ENCODE peak calls at places on chromosomes 11 and 22, in eight cellular contexts. One of them, this sample, is unnamed.

GRCh38 chr11:74319139-74319538 is 7.7 kb upstream of the P4HA3 start:
- DNase-seq in SK-N-SH: no peak
- DNase-seq in PC-9: no peak
- DNase-seq in PC-3: peak; percentile 98
- DNase-seq in hepatocyte: no peak
- DNase-seq in HCT116: no peak
- DNase-seq in MM.1S: no peak
- DNase-seq in GM23338: no peak
- DNase-seq in this sample: no peak

GRCh38 chr11:19200410-19201201 is 1.2 kb downstream of the CSRP3 start:
- DNase-seq in SK-N-SH: no peak
- DNase-seq in PC-9: peak; percentile 76
- DNase-seq in PC-3: peak; percentile 89
- DNase-seq in hepatocyte: no peak
- DNase-seq in HCT116: no peak
- DNase-seq in MM.1S: no peak
- DNase-seq in GM23338: no peak
- DNase-seq in this sample: no peak

GRCh38 chr11:124538019-124538418 is 5.4 kb downstream of the OR8B12 start:
- DNase-seq in SK-N-SH: no peak
- DNase-seq in PC-9: no peak
- DNase-seq in PC-3: no peak
- DNase-seq in hepatocyte: peak; percentile 18
- DNase-seq in HCT116: no peak
- DNase-seq in MM.1S: no peak
- DNase-seq in GM23338: no peak
- DNase-seq in this sample: no peak

GRCh38 chr11:95596011-95596489 is 193.5 kb downstream of the FAM76B start:
- DNase-seq in SK-N-SH: peak; percentile 3
- DNase-seq in PC-9: no peak
- DNase-seq in PC-3: no peak
- DNase-seq in hepatocyte: peak; percentile 45
- DNase-seq in HCT116: no peak
- DNase-seq in MM.1S: no peak
- DNase-seq in GM23338: no peak
- DNase-seq in this sample: no peak

GRCh38 chr22:50191041-50191740 is 5.5 kb downstream of the TRABD start:
- DNase-seq in SK-N-SH: peak; percentile 78
- DNase-seq in PC-9: no peak
- DNase-seq in PC-3: no peak
- DNase-seq in hepatocyte: no peak
- DNase-seq in HCT116: no peak
- DNase-seq in MM.1S: no peak
- DNase-seq in GM23338: no peak
- DNase-seq in this sample: peak; percentile 94

GRCh38 chr11:128896356-128896755 is 5.2 kb downstream of the KCNJ5 start:
- DNase-seq in SK-N-SH: no peak
- DNase-seq in PC-9: no peak
- DNase-seq in PC-3: no peak
- DNase-seq in hepatocyte: no peak
- DNase-seq in HCT116: no peak
- DNase-seq in MM.1S: no peak
- DNase-seq in GM23338: no peak
- DNase-seq in this sample: no peak

GRCh38 chr11:6315811-6316425 is 4.4 kb downstream of the CAVIN3 start:
- DNase-seq in SK-N-SH: peak; percentile 79
- DNase-seq in PC-9: peak; percentile 23
- DNase-seq in PC-3: peak; percentile 64
- DNase-seq in hepatocyte: peak; percentile 85
- DNase-seq in HCT116: peak; percentile 41
- DNase-seq in MM.1S: peak; percentile 57
- DNase-seq in GM23338: peak; percentile 91
- DNase-seq in this sample: peak; percentile 62

GRCh38 chr11:34505874-34506273 is 7.7 kb downstream of the ELF5 start:
- DNase-seq in SK-N-SH: no peak
- DNase-seq in PC-9: no peak
- DNase-seq in PC-3: no peak
- DNase-seq in hepatocyte: no peak
- DNase-seq in HCT116: no peak
- DNase-seq in MM.1S: no peak
- DNase-seq in GM23338: no peak
- DNase-seq in this sample: no peak

GRCh38 chr22:43462701-43463100 is 50.9 kb downstream of the MPPED1 start:
- DNase-seq in SK-N-SH: no peak
- DNase-seq in PC-9: no peak
- DNase-seq in PC-3: no peak
- DNase-seq in hepatocyte: no peak
- DNase-seq in HCT116: no peak
- DNase-seq in MM.1S: no peak
- DNase-seq in GM23338: no peak
- DNase-seq in this sample: no peak

GRCh38 chr11:118086913-118087768 is at the start of gene SMIM35:
- DNase-seq in SK-N-SH: no peak
- DNase-seq in PC-9: no peak
- DNase-seq in PC-3: no peak
- DNase-seq in hepatocyte: no peak
- DNase-seq in HCT116: no peak
- DNase-seq in MM.1S: peak; percentile 43
- DNase-seq in GM23338: no peak
- DNase-seq in this sample: no peak

GRCh38 chr11:44519989-44520737 is 45.3 kb upstream of the CD82 start:
- DNase-seq in SK-N-SH: no peak
- DNase-seq in PC-9: no peak
- DNase-seq in PC-3: no peak
- DNase-seq in hepatocyte: peak; percentile 27
- DNase-seq in HCT116: no peak
- DNase-seq in MM.1S: no peak
- DNase-seq in GM23338: peak; percentile 39
- DNase-seq in this sample: no peak

GRCh38 chr11:85643255-85643654 is 4.5 kb upstream of the TMEM126A start:
- DNase-seq in SK-N-SH: no peak
- DNase-seq in PC-9: no peak
- DNase-seq in PC-3: peak; percentile 46
- DNase-seq in hepatocyte: peak; percentile 30
- DNase-seq in HCT116: no peak
- DNase-seq in MM.1S: no peak
- DNase-seq in GM23338: peak; percentile 11
- DNase-seq in this sample: no peak

GRCh38 chr22:46549971-46550641 is 12.7 kb upstream of the CELSR1 start:
- DNase-seq in SK-N-SH: no peak
- DNase-seq in PC-9: no peak
- DNase-seq in PC-3: no peak
- DNase-seq in hepatocyte: no peak
- DNase-seq in HCT116: no peak
- DNase-seq in MM.1S: no peak
- DNase-seq in GM23338: no peak
- DNase-seq in this sample: no peak

GRCh38 chr11:122045181-122045586 is 70.8 kb downstream of the BLID start:
- DNase-seq in SK-N-SH: no peak
- DNase-seq in PC-9: no peak
- DNase-seq in PC-3: peak; percentile 92
- DNase-seq in hepatocyte: no peak
- DNase-seq in HCT116: no peak
- DNase-seq in MM.1S: no peak
- DNase-seq in GM23338: no peak
- DNase-seq in this sample: no peak

GRCh38 chr22:35398574-35398973 is 1.4 kb upstream of the MCM5 start:
- DNase-seq in SK-N-SH: no peak
- DNase-seq in PC-9: no peak
- DNase-seq in PC-3: no peak
- DNase-seq in hepatocyte: no peak
- DNase-seq in HCT116: no peak
- DNase-seq in MM.1S: no peak
- DNase-seq in GM23338: no peak
- DNase-seq in this sample: no peak

GRCh38 chr22:25120761-25121212 is 78.9 kb upstream of the CRYBB3 start:
- DNase-seq in SK-N-SH: no peak
- DNase-seq in PC-9: no peak
- DNase-seq in PC-3: no peak
- DNase-seq in hepatocyte: peak; percentile 64
- DNase-seq in HCT116: no peak
- DNase-seq in MM.1S: no peak
- DNase-seq in GM23338: no peak
- DNase-seq in this sample: no peak

GRCh38 chr22:25122136-25122764 is 77.4 kb upstream of the CRYBB3 start:
- DNase-seq in SK-N-SH: no peak
- DNase-seq in PC-9: no peak
- DNase-seq in PC-3: no peak
- DNase-seq in hepatocyte: no peak
- DNase-seq in HCT116: no peak
- DNase-seq in MM.1S: no peak
- DNase-seq in GM23338: no peak
- DNase-seq in this sample: no peak

GRCh38 chr22:25123677-25124076 is 76.0 kb upstream of the CRYBB3 start:
- DNase-seq in SK-N-SH: no peak
- DNase-seq in PC-9: no peak
- DNase-seq in PC-3: no peak
- DNase-seq in hepatocyte: no peak
- DNase-seq in HCT116: no peak
- DNase-seq in MM.1S: no peak
- DNase-seq in GM23338: no peak
- DNase-seq in this sample: no peak

GRCh38 chr22:25119609-25120008 is 80.0 kb upstream of the CRYBB3 start:
- DNase-seq in SK-N-SH: no peak
- DNase-seq in PC-9: no peak
- DNase-seq in PC-3: no peak
- DNase-seq in hepatocyte: no peak
- DNase-seq in HCT116: no peak
- DNase-seq in MM.1S: no peak
- DNase-seq in GM23338: no peak
- DNase-seq in this sample: no peak

GRCh38 chr22:25120093-25120561 is 79.5 kb upstream of the CRYBB3 start:
- DNase-seq in SK-N-SH: no peak
- DNase-seq in PC-9: peak; percentile 64
- DNase-seq in PC-3: peak; percentile 77
- DNase-seq in hepatocyte: peak; percentile 42
- DNase-seq in HCT116: peak; percentile 79
- DNase-seq in MM.1S: no peak
- DNase-seq in GM23338: peak; percentile 59
- DNase-seq in this sample: no peak
- H3K9me2 ChIP-seq in SK-N-SH: no peaks in the 10 kb centered on the region
- H3K9me2 ChIP-seq in PC-9: no peaks in the 10 kb centered on the region
- H3K9me2 ChIP-seq in PC-3: no peaks in the 10 kb centered on the region
- H3K9me2 ChIP-seq in hepatocyte: no peaks in the 10 kb centered on the region
- H3K9me2 ChIP-seq in HCT116: no peaks in the 10 kb centered on the region
- H3K9me2 ChIP-seq in MM.1S: no peaks in the 10 kb centered on the region
- H3K9me2 ChIP-seq in GM23338: no peaks in the 10 kb centered on the region
- H3K9me2 ChIP-seq in this sample: no peaks in the 10 kb centered on the region

GRCh38 chr11:5243845-5244180 is 5.8 kb downstream of the HBG1 start:
- DNase-seq in SK-N-SH: no peak
- DNase-seq in PC-9: no peak
- DNase-seq in PC-3: no peak
- DNase-seq in hepatocyte: no peak
- DNase-seq in HCT116: no peak
- DNase-seq in MM.1S: no peak
- DNase-seq in GM23338: no peak
- DNase-seq in this sample: no peak

GRCh38 chr11:5246772-5247478 is 2.7 kb downstream of the HBG1 start:
- DNase-seq in SK-N-SH: no peak
- DNase-seq in PC-9: no peak
- DNase-seq in PC-3: no peak
- DNase-seq in hepatocyte: no peak
- DNase-seq in HCT116: no peak
- DNase-seq in MM.1S: no peak
- DNase-seq in GM23338: no peak
- DNase-seq in this sample: no peak

GRCh38 chr11:5247479-5248192 is 2.0 kb downstream of the HBG1 start:
- DNase-seq in SK-N-SH: no peak
- DNase-seq in PC-9: no peak
- DNase-seq in PC-3: no peak
- DNase-seq in hepatocyte: no peak
- DNase-seq in HCT116: no peak
- DNase-seq in MM.1S: no peak
- DNase-seq in GM23338: no peak
- DNase-seq in this sample: no peak

GRCh38 chr11:5242933-5243844 is 6.5 kb downstream of the HBG1 start:
- DNase-seq in SK-N-SH: no peak
- DNase-seq in PC-9: no peak
- DNase-seq in PC-3: no peak
- DNase-seq in hepatocyte: no peak
- DNase-seq in HCT116: no peak
- DNase-seq in MM.1S: peak; percentile 41
- DNase-seq in GM23338: no peak
- DNase-seq in this sample: no peak

DNA sequence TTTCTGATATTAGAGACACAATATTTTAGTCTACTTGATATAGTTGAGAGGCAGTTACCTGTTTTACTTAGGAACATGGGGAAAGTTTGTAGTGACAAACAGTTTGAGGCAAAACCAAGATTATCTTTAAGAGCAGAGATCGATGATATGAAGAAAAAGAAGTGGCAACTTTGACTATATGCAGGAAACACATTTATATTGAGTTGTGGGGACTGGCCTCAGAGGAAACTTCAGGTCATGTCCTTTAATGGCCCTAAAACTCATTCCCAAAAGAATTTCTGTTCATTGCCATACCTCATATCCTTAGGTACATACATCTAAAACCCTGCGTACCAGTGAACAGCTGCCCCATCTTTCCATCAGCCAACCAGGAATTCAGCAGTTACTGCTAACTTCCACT is 4.5 kb downstream of the HBG1 start:
- DNase-seq in SK-N-SH: no peak
- DNase-seq in PC-9: no peak
- DNase-seq in PC-3: no peak
- DNase-seq in hepatocyte: no peak
- DNase-seq in HCT116: no peak
- DNase-seq in MM.1S: no peak
- DNase-seq in GM23338: no peak
- DNase-seq in this sample: no peak
- TF ChIP-seq CTCF in SK-N-SH: no peak
- TF ChIP-seq CTCF in PC-9: no peak
- TF ChIP-seq CTCF in PC-3: no peak
- TF ChIP-seq CTCF in hepatocyte: no peak
- TF ChIP-seq CTCF in HCT116: no peak
- TF ChIP-seq CTCF in MM.1S: no peak
- TF ChIP-seq CTCF in GM23338: no peak
- TF ChIP-seq CTCF in this sample: no peak

DNA sequence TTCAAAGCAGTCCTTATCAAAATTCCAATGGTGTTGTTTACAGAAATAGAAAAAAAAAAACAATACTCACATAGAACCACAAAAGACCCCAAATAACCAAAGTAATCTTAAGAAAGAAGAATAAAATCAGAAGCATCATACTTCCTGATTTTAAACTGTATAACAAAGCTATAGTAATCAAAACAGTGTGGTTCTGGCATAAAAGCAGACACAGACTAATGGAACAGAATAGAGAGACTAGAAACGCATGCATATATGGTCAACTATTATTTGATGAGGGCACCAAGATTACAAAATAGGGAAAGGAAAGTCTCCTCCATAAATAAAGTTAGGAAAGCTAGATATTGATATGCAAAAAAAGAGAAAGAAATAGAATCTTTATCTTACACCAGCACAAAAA is 120.1 kb upstream of the TEAD1 start:
- DNase-seq in SK-N-SH: no peak
- DNase-seq in PC-9: no peak
- DNase-seq in PC-3: no peak
- DNase-seq in hepatocyte: no peak
- DNase-seq in HCT116: no peak
- DNase-seq in MM.1S: no peak
- DNase-seq in GM23338: no peak
- DNase-seq in this sample: no peak
- H3K9me2 ChIP-seq in SK-N-SH: no peaks in the 10 kb centered on the region
- H3K9me2 ChIP-seq in PC-9: no peaks in the 10 kb centered on the region
- H3K9me2 ChIP-seq in PC-3: no peaks in the 10 kb centered on the region
- H3K9me2 ChIP-seq in hepatocyte: no peaks in the 10 kb centered on the region
- H3K9me2 ChIP-seq in HCT116: no peaks in the 10 kb centered on the region
- H3K9me2 ChIP-seq in MM.1S: no peaks in the 10 kb centered on the region
- H3K9me2 ChIP-seq in GM23338: peaks cover 9% of the 10 kb centered on the region
- H3K9me2 ChIP-seq in this sample: no peaks in the 10 kb centered on the region

GRCh38 chr11:64656797-64657196 is 65.8 kb downstream of the SLC22A12 start:
- DNase-seq in SK-N-SH: no peak
- DNase-seq in PC-9: no peak
- DNase-seq in PC-3: no peak
- DNase-seq in hepatocyte: no peak
- DNase-seq in HCT116: no peak
- DNase-seq in MM.1S: no peak
- DNase-seq in GM23338: peak; percentile 83
- DNase-seq in this sample: no peak
- TF ChIP-seq CTCF in SK-N-SH: no peak
- TF ChIP-seq CTCF in PC-9: no peak
- TF ChIP-seq CTCF in PC-3: peak; percentile 10
- TF ChIP-seq CTCF in hepatocyte: peak; percentile 19
- TF ChIP-seq CTCF in HCT116: peak; percentile 17
- TF ChIP-seq CTCF in MM.1S: no peak
- TF ChIP-seq CTCF in GM23338: peak; percentile 55
- TF ChIP-seq CTCF in this sample: no peak

This sample was measured in OCI-LY7.